ENCODE peak calls at places on chromosomes 4 and X, in eight cellular contexts. J, P, L, O, Z, E, S and U are unnamed samples.

GRCh38 chrX:39705299-39705698 is 392.5 kb downstream of the BCOR start:
- DNase-seq in E (peak), L (peak), S (peak), J (no peak), Z (no peak), P (peak), O (no peak), U (no peak)

GRCh38 chr4:7206856-7207567 is 14.7 kb downstream of the SORCS2 start:
- DNase-seq in S (peak), E (peak), P (no peak), J (no peak), Z (no peak), L (peak), O (peak), U (no peak)

GRCh38 chrX:107700317-107700774 is 72.0 kb downstream of the PRPS1 start:
- DNase-seq in L (peak), O (no peak), P (peak), E (no peak), Z (no peak), J (no peak), S (no peak), U (no peak)

GRCh38 chrX:108420481-108420880 is 17.7 kb downstream of the COL4A6 start:
- DNase-seq in E (no peak), O (no peak), S (no peak), Z (no peak), P (no peak), J (no peak), L (no peak), U (no peak)

GRCh38 chr4:102687373-102687981 is 73.3 kb downstream of the MANBA start:
- DNase-seq in P (no peak), E (no peak), S (no peak), J (no peak), O (no peak), Z (no peak), L (no peak), U (no peak)

GRCh38 chr4:140372607-140373327 is 679 bp upstream of the SCOC start:
- DNase-seq in E (no peak), L (peak), O (no peak), S (no peak), Z (no peak), P (no peak), J (no peak), U (peak)

GRCh38 chrX:119008122-119008744 is 33.8 kb downstream of the LONRF3 start:
- DNase-seq in P (peak), Z (no peak), E (no peak), O (peak), J (peak), S (no peak), L (peak), U (no peak)

GRCh38 chr4:149409186-149410056 is 406.2 kb downstream of the IQCM start:
- DNase-seq in O (no peak), Z (no peak), S (no peak), P (no peak), E (peak), J (no peak), L (peak), U (no peak)

GRCh38 chrX:145613894-145614293 is 203.7 kb upstream of the SLITRK2 start:
- DNase-seq in L (no peak), J (no peak), O (no peak), S (no peak), Z (no peak), P (no peak), E (no peak), U (no peak)

GRCh38 chr4:113094327-113094726 is 44.9 kb downstream of the ANK2 start:
- DNase-seq in P (no peak), Z (no peak), E (no peak), O (no peak), S (no peak), J (no peak), L (no peak), U (no peak)

GRCh38 chrX:108130889-108131288 is 39.3 kb downstream of the ATG4A start:
- DNase-seq in Z (no peak), S (no peak), P (no peak), O (no peak), J (no peak), L (no peak), E (no peak), U (no peak)